ENCODE peak calls at places on chromosomes 7 and 10, in four cellular contexts. One of them, this sample, is unnamed.

GRCh38 chr10:103695584-103696005 is 159.8 kb downstream of the SH3PXD2A start:
- DNase-seq in AG04450: no peak
- DNase-seq in dorsolateral prefrontal cortex: no peak
- DNase-seq in skeletal muscle cell: peak; percentile 48
- DNase-seq in this sample: no peak

GRCh38 chr7:12685550-12685949 is 1.9 kb upstream of the ARL4A start:
- DNase-seq in AG04450: no peak
- DNase-seq in dorsolateral prefrontal cortex: peak; percentile 20
- DNase-seq in skeletal muscle cell: no peak
- DNase-seq in this sample: no peak

GRCh38 chr10:24118246-24118645 is 90.7 kb upstream of the KIAA1217 start:
- DNase-seq in AG04450: no peak
- DNase-seq in dorsolateral prefrontal cortex: no peak
- DNase-seq in skeletal muscle cell: no peak
- DNase-seq in this sample: no peak

GRCh38 chr10:73225518-73225917 is 21.5 kb downstream of the DNAJC9 start:
- DNase-seq in AG04450: no peak
- DNase-seq in dorsolateral prefrontal cortex: no peak
- DNase-seq in skeletal muscle cell: no peak
- DNase-seq in this sample: no peak

GRCh38 chr7:28292826-28293528 is 112.4 kb upstream of the JAZF1 start:
- DNase-seq in AG04450: no peak
- DNase-seq in dorsolateral prefrontal cortex: no peak
- DNase-seq in skeletal muscle cell: no peak
- DNase-seq in this sample: no peak

GRCh38 chr7:140402178-140402835 is 1.6 kb upstream of the RAB19 start:
- DNase-seq in AG04450: peak; percentile 39
- DNase-seq in dorsolateral prefrontal cortex: no peak
- DNase-seq in skeletal muscle cell: peak; percentile 48
- DNase-seq in this sample: no peak

GRCh38 chr10:106917452-106918055 is 247.0 kb downstream of the SORCS1 start:
- DNase-seq in AG04450: no peak
- DNase-seq in dorsolateral prefrontal cortex: no peak
- DNase-seq in skeletal muscle cell: no peak
- DNase-seq in this sample: no peak

GRCh38 chr7:128040205-128040604 is 9.0 kb upstream of the LRRC4 start:
- DNase-seq in AG04450: no peak
- DNase-seq in dorsolateral prefrontal cortex: no peak
- DNase-seq in skeletal muscle cell: no peak
- DNase-seq in this sample: no peak

GRCh38 chr7:33901199-33901598 is 4.1 kb upstream of the BMPER start:
- DNase-seq in AG04450: no peak
- DNase-seq in dorsolateral prefrontal cortex: no peak
- DNase-seq in skeletal muscle cell: no peak
- DNase-seq in this sample: no peak

GRCh38 chr10:36188461-36188860 is 546.4 kb upstream of the FZD8 start:
- DNase-seq in AG04450: no peak
- DNase-seq in dorsolateral prefrontal cortex: no peak
- DNase-seq in skeletal muscle cell: no peak
- DNase-seq in this sample: no peak

GRCh38 chr10:79081353-79082034 is 12.7 kb downstream of the ZMIZ1 start:
- DNase-seq in AG04450: peak; percentile 80
- DNase-seq in dorsolateral prefrontal cortex: no peak
- DNase-seq in skeletal muscle cell: peak; percentile 79
- DNase-seq in this sample: no peak

GRCh38 chr10:102675887-102676616 is 31.8 kb downstream of the TRIM8 start:
- DNase-seq in AG04450: peak; percentile 92
- DNase-seq in dorsolateral prefrontal cortex: no peak
- DNase-seq in skeletal muscle cell: peak; percentile 87
- DNase-seq in this sample: no peak

GRCh38 chr7:75809396-75809795 is 4.2 kb downstream of the CCL24 start:
- DNase-seq in AG04450: no peak
- DNase-seq in dorsolateral prefrontal cortex: no peak
- DNase-seq in skeletal muscle cell: no peak
- DNase-seq in this sample: no peak

DNA sequence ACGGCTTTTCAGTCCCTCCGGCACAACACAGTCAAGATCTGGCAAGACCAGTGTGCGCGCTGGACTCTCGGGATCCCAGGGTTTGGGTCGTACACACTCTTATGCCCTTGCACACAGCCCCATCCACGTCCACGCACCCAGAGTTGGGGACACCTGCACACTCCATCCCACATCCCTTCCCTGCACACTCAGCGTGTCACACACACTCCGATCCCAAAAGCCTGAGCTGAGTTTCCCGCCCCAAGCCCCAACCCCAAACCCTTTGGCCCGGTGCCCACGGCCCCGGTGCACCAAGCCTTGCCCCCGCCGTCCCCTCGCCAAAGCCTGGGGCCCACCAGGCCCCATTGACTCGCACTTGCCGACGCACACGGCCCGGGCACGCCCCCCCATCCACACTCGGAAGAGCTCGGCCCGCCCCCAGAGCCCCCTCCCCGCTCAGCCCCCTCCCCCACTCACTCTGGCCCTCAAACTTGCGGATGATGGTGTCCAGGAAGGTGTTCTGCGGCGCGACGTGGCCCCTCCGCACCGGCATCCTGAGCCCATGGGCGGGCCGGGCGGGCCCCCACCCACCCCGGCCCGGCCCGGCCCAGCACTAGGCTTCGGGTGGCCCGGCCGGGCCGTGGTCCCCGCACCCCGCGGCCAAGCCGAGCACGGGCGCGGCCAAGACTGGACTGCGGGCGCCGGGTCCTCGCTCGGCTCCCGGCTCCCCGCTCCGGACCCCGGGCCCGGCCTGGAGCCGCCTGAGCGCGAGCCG is 562 bp downstream of the KCNH2 start:
- DNase-seq in AG04450: no peak
- DNase-seq in dorsolateral prefrontal cortex: no peak
- DNase-seq in skeletal muscle cell: no peak
- DNase-seq in this sample: no peak
- H3K4me3 ChIP-seq in AG04450: peak overlapping the region; percentile 20
- H3K4me3 ChIP-seq in dorsolateral prefrontal cortex: peak overlapping the region; percentile 32
- H3K4me3 ChIP-seq in skeletal muscle cell: peak overlapping the region; percentile 29
- H3K4me3 ChIP-seq in this sample: no peak overlapping the region

GRCh38 chr10:124446830-124447740 is 2.8 kb downstream of the NKX1-2 start:
- DNase-seq in AG04450: no peak
- DNase-seq in dorsolateral prefrontal cortex: no peak
- DNase-seq in skeletal muscle cell: no peak
- DNase-seq in this sample: no peak
- H3K4me3 ChIP-seq in AG04450: no peak overlapping the region
- H3K4me3 ChIP-seq in dorsolateral prefrontal cortex: no peak overlapping the region
- H3K4me3 ChIP-seq in skeletal muscle cell: no peak overlapping the region
- H3K4me3 ChIP-seq in this sample: peak overlapping the region; percentile 8

GRCh38 chr7:25262586-25262985 is 34.3 kb upstream of the NPVF start:
- DNase-seq in AG04450: no peak
- DNase-seq in dorsolateral prefrontal cortex: no peak
- DNase-seq in skeletal muscle cell: no peak
- DNase-seq in this sample: no peak

GRCh38 chr7:25260862-25261454 is 32.7 kb upstream of the NPVF start:
- DNase-seq in AG04450: peak; percentile 11
- DNase-seq in dorsolateral prefrontal cortex: no peak
- DNase-seq in skeletal muscle cell: peak; percentile 33
- DNase-seq in this sample: no peak

GRCh38 chr7:25259487-25260243 is 31.4 kb upstream of the NPVF start:
- DNase-seq in AG04450: peak; percentile 53
- DNase-seq in dorsolateral prefrontal cortex: peak; percentile 75
- DNase-seq in skeletal muscle cell: peak; percentile 52
- DNase-seq in this sample: peak; percentile 46

GRCh38 chr7:25261545-25262135 is 33.4 kb upstream of the NPVF start:
- DNase-seq in AG04450: no peak
- DNase-seq in dorsolateral prefrontal cortex: no peak
- DNase-seq in skeletal muscle cell: no peak
- DNase-seq in this sample: no peak

DNA sequence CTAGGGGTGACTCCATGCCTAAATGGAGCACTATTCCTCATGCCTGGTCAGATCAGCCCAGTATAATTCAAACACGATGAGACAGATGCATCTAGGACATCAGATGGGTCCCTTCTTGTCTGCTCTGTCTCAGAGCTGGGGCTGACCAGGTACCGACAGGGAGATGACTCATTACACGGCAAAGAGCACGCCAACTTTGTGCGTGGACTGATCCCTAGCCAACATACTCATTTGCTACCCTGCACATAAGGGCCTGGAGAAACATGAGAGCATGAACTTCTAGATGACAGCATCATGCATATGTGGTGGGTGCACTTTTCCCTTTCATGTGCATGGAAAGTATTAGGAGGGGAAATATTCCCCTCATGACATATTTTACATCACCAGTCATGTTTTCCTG is 35.0 kb upstream of the NPVF start:
- DNase-seq in AG04450: no peak
- DNase-seq in dorsolateral prefrontal cortex: no peak
- DNase-seq in skeletal muscle cell: no peak
- DNase-seq in this sample: no peak
- H3K4me3 ChIP-seq in AG04450: no peak overlapping the region
- H3K4me3 ChIP-seq in dorsolateral prefrontal cortex: no peak overlapping the region
- H3K4me3 ChIP-seq in skeletal muscle cell: no peak overlapping the region
- H3K4me3 ChIP-seq in this sample: no peak overlapping the region

GRCh38 chr10:98138031-98138430 is 3.6 kb downstream of the R3HCC1L start:
- DNase-seq in AG04450: no peak
- DNase-seq in dorsolateral prefrontal cortex: no peak
- DNase-seq in skeletal muscle cell: no peak
- DNase-seq in this sample: no peak
- H3K4me3 ChIP-seq in AG04450: no peak overlapping the region
- H3K4me3 ChIP-seq in dorsolateral prefrontal cortex: no peak overlapping the region
- H3K4me3 ChIP-seq in skeletal muscle cell: no peak overlapping the region
- H3K4me3 ChIP-seq in this sample: no peak overlapping the region

GRCh38 chr10:133274751-133275682 is 1.7 kb downstream of the ADAM8 start:
- DNase-seq in AG04450: no peak
- DNase-seq in dorsolateral prefrontal cortex: no peak
- DNase-seq in skeletal muscle cell: no peak
- DNase-seq in this sample: no peak
- H3K4me3 ChIP-seq in AG04450: no peak overlapping the region
- H3K4me3 ChIP-seq in dorsolateral prefrontal cortex: no peak overlapping the region
- H3K4me3 ChIP-seq in skeletal muscle cell: no peak overlapping the region
- H3K4me3 ChIP-seq in this sample: no peak overlapping the region

GRCh38 chr7:91343420-91343819 is 79.2 kb downstream of the FZD1 start:
- DNase-seq in AG04450: no peak
- DNase-seq in dorsolateral prefrontal cortex: no peak
- DNase-seq in skeletal muscle cell: no peak
- DNase-seq in this sample: no peak

GRCh38 chr7:91344248-91344647 is 80.0 kb downstream of the FZD1 start:
- DNase-seq in AG04450: no peak
- DNase-seq in dorsolateral prefrontal cortex: no peak
- DNase-seq in skeletal muscle cell: no peak
- DNase-seq in this sample: no peak

GRCh38 chr7:91345449-91345848 is 81.2 kb downstream of the FZD1 start:
- DNase-seq in AG04450: no peak
- DNase-seq in dorsolateral prefrontal cortex: no peak
- DNase-seq in skeletal muscle cell: no peak
- DNase-seq in this sample: no peak

GRCh38 chr7:91347288-91347687 is 83.1 kb downstream of the FZD1 start:
- DNase-seq in AG04450: no peak
- DNase-seq in dorsolateral prefrontal cortex: no peak
- DNase-seq in skeletal muscle cell: peak; percentile 24
- DNase-seq in this sample: no peak

GRCh38 chr7:91344911-91345310 is 80.7 kb downstream of the FZD1 start:
- DNase-seq in AG04450: no peak
- DNase-seq in dorsolateral prefrontal cortex: no peak
- DNase-seq in skeletal muscle cell: no peak
- DNase-seq in this sample: no peak
- H3K4me3 ChIP-seq in AG04450: no peak overlapping the region
- H3K4me3 ChIP-seq in dorsolateral prefrontal cortex: no peak overlapping the region
- H3K4me3 ChIP-seq in skeletal muscle cell: no peak overlapping the region
- H3K4me3 ChIP-seq in this sample: no peak overlapping the region

This sample was measured in Panc1.